ENCODE peak calls at places on chromosomes 5 and 9, in eight cellular contexts. One of them, this sample, is unnamed. For H3K27me3, the result is how much of the 10 kb centered on the place peaks cover.

GRCh38 chr5:93674138-93674537 is 67.3 kb downstream of the POU5F2 start:
- DNase-seq in breast epithelium: no peak
- DNase-seq in cardiac muscle cell: peak
- DNase-seq in tibial nerve: no peak
- DNase-seq in psoas muscle: no peak
- DNase-seq in lung: no peak
- DNase-seq in ovary: no peak
- DNase-seq in fibroblast of lung: no peak
- DNase-seq in this sample: no peak

GRCh38 chr9:27437652-27438373 is 86.3 kb upstream of the IFNK start:
- DNase-seq in lung: no peak
- DNase-seq in cardiac muscle cell: no peak
- DNase-seq in ovary: no peak
- DNase-seq in tibial nerve: no peak
- DNase-seq in breast epithelium: no peak
- DNase-seq in fibroblast of lung: no peak
- DNase-seq in psoas muscle: no peak
- DNase-seq in this sample: no peak

GRCh38 chr5:109223521-109223920 is 186.3 kb downstream of the PJA2 start:
- DNase-seq in fibroblast of lung: no peak
- DNase-seq in lung: no peak
- DNase-seq in psoas muscle: no peak
- DNase-seq in breast epithelium: no peak
- DNase-seq in ovary: no peak
- DNase-seq in cardiac muscle cell: peak
- DNase-seq in tibial nerve: no peak
- DNase-seq in this sample: no peak

GRCh38 chr5:107652839-107653607 is 17.7 kb downstream of the EFNA5 start:
- DNase-seq in psoas muscle: no peak
- DNase-seq in tibial nerve: no peak
- DNase-seq in ovary: no peak
- DNase-seq in breast epithelium: no peak
- DNase-seq in cardiac muscle cell: no peak
- DNase-seq in lung: no peak
- DNase-seq in fibroblast of lung: peak
- DNase-seq in this sample: no peak

GRCh38 chr9:87227456-87227855 is 270.2 kb upstream of the DAPK1 start:
- DNase-seq in psoas muscle: no peak
- DNase-seq in lung: no peak
- DNase-seq in cardiac muscle cell: no peak
- DNase-seq in fibroblast of lung: no peak
- DNase-seq in tibial nerve: no peak
- DNase-seq in ovary: no peak
- DNase-seq in breast epithelium: no peak
- DNase-seq in this sample: no peak

GRCh38 chr9:104429147-104429546 is 74.9 kb upstream of the OR13F1 start:
- DNase-seq in tibial nerve: no peak
- DNase-seq in psoas muscle: no peak
- DNase-seq in cardiac muscle cell: no peak
- DNase-seq in fibroblast of lung: no peak
- DNase-seq in breast epithelium: no peak
- DNase-seq in lung: no peak
- DNase-seq in ovary: no peak
- DNase-seq in this sample: no peak

GRCh38 chr5:32627219-32627880 is 42.0 kb downstream of the SUB1 start:
- DNase-seq in fibroblast of lung: peak
- DNase-seq in ovary: no peak
- DNase-seq in lung: no peak
- DNase-seq in cardiac muscle cell: peak
- DNase-seq in psoas muscle: no peak
- DNase-seq in tibial nerve: no peak
- DNase-seq in breast epithelium: no peak
- DNase-seq in this sample: no peak

GRCh38 chr9:7336356-7337075 is 463.1 kb downstream of the DMAC1 start:
- DNase-seq in fibroblast of lung: no peak
- DNase-seq in ovary: no peak
- DNase-seq in cardiac muscle cell: no peak
- DNase-seq in lung: no peak
- DNase-seq in psoas muscle: no peak
- DNase-seq in breast epithelium: no peak
- DNase-seq in tibial nerve: peak
- DNase-seq in this sample: no peak

GRCh38 chr5:88772047-88772446 is 110.9 kb downstream of the MEF2C start:
- DNase-seq in tibial nerve: no peak
- DNase-seq in ovary: no peak
- DNase-seq in lung: no peak
- DNase-seq in fibroblast of lung: no peak
- DNase-seq in breast epithelium: no peak
- DNase-seq in cardiac muscle cell: no peak
- DNase-seq in psoas muscle: no peak
- DNase-seq in this sample: no peak

GRCh38 chr5:93677344-93678021 is 63.9 kb downstream of the POU5F2 start:
- DNase-seq in fibroblast of lung: peak
- DNase-seq in cardiac muscle cell: peak
- DNase-seq in psoas muscle: peak
- DNase-seq in tibial nerve: peak
- DNase-seq in breast epithelium: no peak
- DNase-seq in ovary: peak
- DNase-seq in lung: peak
- DNase-seq in this sample: peak

GRCh38 chr9:89313842-89314241 is 2.8 kb downstream of the CKS2 start:
- DNase-seq in breast epithelium: no peak
- DNase-seq in tibial nerve: no peak
- DNase-seq in ovary: no peak
- DNase-seq in fibroblast of lung: peak
- DNase-seq in lung: no peak
- DNase-seq in psoas muscle: no peak
- DNase-seq in cardiac muscle cell: no peak
- DNase-seq in this sample: no peak
- H3K4me3 ChIP-seq in breast epithelium: no peak
- H3K4me3 ChIP-seq in tibial nerve: no peak
- H3K4me3 ChIP-seq in ovary: no peak
- H3K4me3 ChIP-seq in fibroblast of lung: peak
- H3K4me3 ChIP-seq in lung: no peak
- H3K4me3 ChIP-seq in psoas muscle: no peak
- H3K4me3 ChIP-seq in cardiac muscle cell: peak
- H3K4me3 ChIP-seq in this sample: no peak

DNA sequence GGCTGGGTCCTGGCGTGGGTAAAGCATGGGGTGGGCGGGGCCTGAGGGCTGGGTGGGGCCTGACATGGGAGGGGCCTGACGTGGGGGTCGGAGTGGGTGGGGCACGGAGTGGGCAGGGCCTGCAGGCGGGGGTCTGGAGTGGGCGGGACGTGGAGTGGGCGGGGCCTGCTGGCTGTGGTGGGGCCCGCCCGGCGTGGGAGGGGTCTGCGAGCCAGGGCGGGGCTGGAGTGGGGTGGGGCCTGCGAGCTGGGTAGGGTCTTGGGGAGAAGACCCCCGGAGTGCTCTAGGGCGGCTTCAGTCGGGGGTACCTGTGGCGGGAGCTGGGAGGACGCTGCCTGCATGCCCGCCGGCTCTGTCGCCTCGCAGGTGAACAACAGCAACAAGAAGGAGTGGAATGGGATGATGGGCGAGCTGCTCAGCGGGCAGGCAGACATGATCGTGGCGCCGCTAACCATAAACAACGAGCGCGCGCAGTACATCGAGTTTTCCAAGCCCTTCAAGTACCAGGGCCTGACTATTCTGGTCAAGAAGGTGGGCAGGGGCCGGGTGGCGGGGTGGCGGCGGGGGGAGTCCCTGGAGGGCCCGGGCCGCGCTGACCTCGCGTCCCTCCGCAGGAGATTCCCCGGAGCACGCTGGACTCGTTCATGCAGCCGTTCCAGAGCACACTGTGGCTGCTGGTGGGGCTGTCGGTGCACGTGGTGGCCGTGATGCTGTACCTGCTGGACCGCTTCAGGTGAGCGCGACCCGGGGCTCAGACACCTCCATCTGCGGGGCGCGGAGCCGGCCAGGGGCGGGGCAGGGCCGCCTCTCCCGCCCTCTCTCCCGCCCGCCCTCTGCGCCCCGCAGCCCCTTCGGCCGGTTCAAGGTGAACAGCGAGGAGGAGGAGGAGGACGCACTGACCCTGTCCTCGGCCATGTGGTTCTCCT is 8.0 kb downstream of the LRRC26 start:
- DNase-seq in ovary: no peak
- DNase-seq in fibroblast of lung: no peak
- DNase-seq in lung: no peak
- DNase-seq in cardiac muscle cell: no peak
- DNase-seq in breast epithelium: no peak
- DNase-seq in psoas muscle: no peak
- DNase-seq in tibial nerve: no peak
- DNase-seq in this sample: no peak
- H3K27me3 ChIP-seq in ovary: under half
- H3K27me3 ChIP-seq in fibroblast of lung: under half
- H3K27me3 ChIP-seq in lung: under half
- H3K27me3 ChIP-seq in cardiac muscle cell: half or more
- H3K27me3 ChIP-seq in breast epithelium: under half
- H3K27me3 ChIP-seq in psoas muscle: half or more
- H3K27me3 ChIP-seq in tibial nerve: half or more
- H3K27me3 ChIP-seq in this sample: half or more

GRCh38 chr9:69876981-69877380 is 56.4 kb downstream of the CFAP95 start:
- DNase-seq in tibial nerve: no peak
- DNase-seq in ovary: no peak
- DNase-seq in cardiac muscle cell: no peak
- DNase-seq in lung: no peak
- DNase-seq in breast epithelium: no peak
- DNase-seq in fibroblast of lung: no peak
- DNase-seq in psoas muscle: no peak
- DNase-seq in this sample: no peak

GRCh38 chr9:69871143-69871834 is 50.7 kb downstream of the CFAP95 start:
- DNase-seq in lung: no peak
- DNase-seq in breast epithelium: no peak
- DNase-seq in tibial nerve: no peak
- DNase-seq in fibroblast of lung: no peak
- DNase-seq in psoas muscle: no peak
- DNase-seq in cardiac muscle cell: no peak
- DNase-seq in ovary: no peak
- DNase-seq in this sample: no peak

GRCh38 chr9:69877852-69878507 is 57.4 kb downstream of the CFAP95 start:
- DNase-seq in psoas muscle: no peak
- DNase-seq in lung: no peak
- DNase-seq in cardiac muscle cell: peak
- DNase-seq in breast epithelium: no peak
- DNase-seq in fibroblast of lung: no peak
- DNase-seq in ovary: no peak
- DNase-seq in tibial nerve: peak
- DNase-seq in this sample: no peak

GRCh38 chr9:69873401-69873950 is 52.9 kb downstream of the CFAP95 start:
- DNase-seq in breast epithelium: no peak
- DNase-seq in psoas muscle: no peak
- DNase-seq in tibial nerve: no peak
- DNase-seq in cardiac muscle cell: no peak
- DNase-seq in ovary: no peak
- DNase-seq in fibroblast of lung: no peak
- DNase-seq in lung: no peak
- DNase-seq in this sample: no peak

DNA sequence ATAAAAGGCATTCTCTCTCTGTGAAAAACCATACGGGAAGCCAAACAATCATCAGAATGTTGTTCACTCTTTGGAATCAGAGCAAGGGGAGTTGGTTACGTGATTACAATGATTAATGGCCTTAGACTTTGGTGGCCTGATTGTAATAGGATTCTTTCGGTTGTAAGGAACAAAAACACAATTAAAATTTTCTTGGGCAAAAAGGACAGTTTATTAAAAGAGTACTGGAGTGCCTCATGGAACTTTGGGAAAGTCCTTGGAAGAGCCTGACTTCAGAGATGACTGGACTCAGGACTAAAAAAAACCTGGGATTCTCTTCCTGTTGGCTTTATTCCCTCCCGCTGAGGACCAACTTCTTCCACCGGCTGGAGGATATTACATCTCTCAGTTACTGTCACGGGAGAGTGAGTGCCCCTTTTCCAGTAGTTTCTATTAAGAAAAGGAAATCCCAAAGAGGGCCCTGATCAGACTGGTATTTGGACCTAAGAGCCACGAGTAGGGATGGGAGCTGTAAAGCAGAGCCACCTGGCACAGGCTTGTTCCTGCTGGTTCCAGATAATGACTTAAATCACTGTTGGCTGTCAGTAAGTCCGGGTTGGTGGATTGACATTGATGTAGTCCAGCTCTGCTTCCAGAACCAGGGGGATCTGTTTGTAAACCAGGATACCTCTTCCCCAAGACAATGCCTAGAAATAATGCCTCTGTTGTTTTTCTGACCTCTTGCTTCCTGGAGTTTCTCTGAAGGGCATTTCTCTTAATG is 53.9 kb downstream of the CFAP95 start:
- DNase-seq in fibroblast of lung: peak
- DNase-seq in ovary: no peak
- DNase-seq in tibial nerve: no peak
- DNase-seq in psoas muscle: no peak
- DNase-seq in cardiac muscle cell: peak
- DNase-seq in lung: no peak
- DNase-seq in breast epithelium: no peak
- DNase-seq in this sample: no peak
- H3K4me3 ChIP-seq in fibroblast of lung: no peak
- H3K4me3 ChIP-seq in ovary: no peak
- H3K4me3 ChIP-seq in tibial nerve: no peak
- H3K4me3 ChIP-seq in psoas muscle: peak
- H3K4me3 ChIP-seq in cardiac muscle cell: no peak
- H3K4me3 ChIP-seq in lung: no peak
- H3K4me3 ChIP-seq in breast epithelium: no peak
- H3K4me3 ChIP-seq in this sample: no peak

GRCh38 chr9:132582276-132582785 is at the start of gene BARHL1:
- DNase-seq in ovary: no peak
- DNase-seq in cardiac muscle cell: no peak
- DNase-seq in breast epithelium: no peak
- DNase-seq in lung: no peak
- DNase-seq in psoas muscle: no peak
- DNase-seq in fibroblast of lung: no peak
- DNase-seq in tibial nerve: no peak
- DNase-seq in this sample: no peak

GRCh38 chr9:132582786-132583583 is 579 bp downstream of the BARHL1 start:
- DNase-seq in psoas muscle: no peak
- DNase-seq in tibial nerve: no peak
- DNase-seq in breast epithelium: no peak
- DNase-seq in lung: no peak
- DNase-seq in fibroblast of lung: no peak
- DNase-seq in cardiac muscle cell: no peak
- DNase-seq in ovary: no peak
- DNase-seq in this sample: no peak

GRCh38 chr9:132578367-132578932 is 4.0 kb upstream of the BARHL1 start:
- DNase-seq in cardiac muscle cell: no peak
- DNase-seq in lung: no peak
- DNase-seq in tibial nerve: no peak
- DNase-seq in psoas muscle: no peak
- DNase-seq in fibroblast of lung: no peak
- DNase-seq in breast epithelium: no peak
- DNase-seq in ovary: no peak
- DNase-seq in this sample: no peak

GRCh38 chr9:132577119-132577518 is 5.3 kb upstream of the BARHL1 start:
- DNase-seq in ovary: no peak
- DNase-seq in cardiac muscle cell: no peak
- DNase-seq in psoas muscle: no peak
- DNase-seq in tibial nerve: no peak
- DNase-seq in fibroblast of lung: no peak
- DNase-seq in breast epithelium: no peak
- DNase-seq in lung: no peak
- DNase-seq in this sample: no peak

DNA sequence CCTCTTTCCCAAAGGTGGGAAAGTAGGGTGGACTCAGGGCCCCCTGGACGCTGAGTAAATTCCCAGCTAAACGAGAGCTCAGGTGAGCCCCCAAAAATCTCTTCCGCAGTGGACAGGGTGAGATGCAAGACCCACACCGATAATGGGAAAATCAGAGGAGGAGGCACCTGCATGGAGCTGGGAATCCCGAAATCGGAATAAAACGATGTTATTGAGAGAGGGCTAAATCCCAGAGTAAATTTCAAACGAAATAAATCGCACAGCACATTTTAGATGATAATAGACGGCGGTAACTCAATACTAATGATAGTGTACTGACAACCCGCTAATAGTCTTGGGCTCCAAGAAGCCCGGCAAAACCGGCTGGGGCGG is 3.0 kb upstream of the BARHL1 start:
- DNase-seq in cardiac muscle cell: no peak
- DNase-seq in breast epithelium: no peak
- DNase-seq in lung: no peak
- DNase-seq in fibroblast of lung: no peak
- DNase-seq in psoas muscle: no peak
- DNase-seq in ovary: no peak
- DNase-seq in tibial nerve: no peak
- DNase-seq in this sample: no peak
- H3K27me3 ChIP-seq in cardiac muscle cell: half or more
- H3K27me3 ChIP-seq in breast epithelium: under half
- H3K27me3 ChIP-seq in lung: under half
- H3K27me3 ChIP-seq in fibroblast of lung: half or more
- H3K27me3 ChIP-seq in psoas muscle: under half
- H3K27me3 ChIP-seq in ovary: under half
- H3K27me3 ChIP-seq in tibial nerve: half or more
- H3K27me3 ChIP-seq in this sample: under half